ENCODE peak calls at places on chromosomes 12 and 14, in seven cellular contexts. R is omental fat pad, M is pancreas, L is WERI-Rb-1, Q is RWPE1, Y is left lung, A is HFFc6. F is an unnamed sample.

GRCh38 chr12:107415834-107416233 is 269.8 kb upstream of the PWP1 start:
- DNase-seq in R (no peak), M (no peak), L (no peak), Q (peak), Y (no peak), A (peak), F (no peak)

GRCh38 chr14:80607430-80608200 is 333.9 kb downstream of the CEP128 start:
- DNase-seq in R (no peak), M (no peak), L (no peak), Q (no peak), Y (no peak), A (no peak), F (no peak)

GRCh38 chr12:97300921-97301320 is 161.7 kb upstream of the RMST start:
- DNase-seq in R (no peak), M (no peak), L (peak), Q (no peak), Y (no peak), A (no peak), F (no peak)

GRCh38 chr12:32864731-32865130 is 31.8 kb downstream of the PKP2 start:
- DNase-seq in R (no peak), M (no peak), L (no peak), Q (no peak), Y (no peak), A (no peak), F (no peak)

GRCh38 chr14:97517566-97518234 is 720.5 kb downstream of the VRK1 start:
- DNase-seq in R (no peak), M (no peak), L (no peak), Q (no peak), Y (no peak), A (no peak), F (no peak)

GRCh38 chr12:104747956-104748355 is 210.1 kb downstream of the SLC41A2 start:
- DNase-seq in R (no peak), M (no peak), L (peak), Q (no peak), Y (no peak), A (no peak), F (no peak)

GRCh38 chr14:66311935-66312334 is 174.2 kb upstream of the CCDC196 start:
- DNase-seq in R (no peak), M (no peak), L (no peak), Q (no peak), Y (no peak), A (no peak), F (no peak)

GRCh38 chr12:114955414-114956014 is 271.5 kb upstream of the TBX3 start:
- DNase-seq in R (no peak), M (no peak), L (no peak), Q (no peak), Y (no peak), A (no peak), F (no peak)

GRCh38 chr12:106074706-106075392 is 63.9 kb downstream of the NUAK1 start:
- DNase-seq in R (no peak), M (no peak), L (no peak), Q (no peak), Y (no peak), A (peak), F (no peak)

GRCh38 chr14:92986254-92987147 is 63.6 kb downstream of the CHGA start:
- DNase-seq in R (no peak), M (peak), L (no peak), Q (no peak), Y (no peak), A (peak), F (peak)

GRCh38 chr14:101600336-101600890 is 39.1 kb downstream of the DIO3 start:
- DNase-seq in R (no peak), M (peak), L (no peak), Q (no peak), Y (no peak), A (no peak), F (no peak)

GRCh38 chr12:93252221-93252620 is 125.5 kb upstream of the NUDT4 start:
- DNase-seq in R (no peak), M (no peak), L (no peak), Q (no peak), Y (no peak), A (no peak), F (no peak)
- TF ChIP-seq CTCF in R (no peak), M (no peak), L (no peak), Q (no peak), Y (no peak), A (no peak), F (no peak)

GRCh38 chr14:52089208-52089607 is 20.3 kb upstream of the NID2 start:
- DNase-seq in R (no peak), M (no peak), L (no peak), Q (no peak), Y (no peak), A (no peak), F (no peak)
- TF ChIP-seq CTCF in R (no peak), M (no peak), L (no peak), Q (no peak), Y (no peak), A (no peak), F (no peak)

GRCh38 chr12:54683388-54683787 is 35.2 kb upstream of the DCD start:
- DNase-seq in R (no peak), M (no peak), L (no peak), Q (no peak), Y (no peak), A (no peak), F (no peak)
- TF ChIP-seq CTCF in R (no peak), M (no peak), L (no peak), Q (no peak), Y (no peak), A (no peak), F (no peak)

GRCh38 chr12:131827961-131828534 is at the start of gene MMP17:
- DNase-seq in R (no peak), M (no peak), L (peak), Q (no peak), Y (peak), A (no peak), F (peak)
- TF ChIP-seq CTCF in R (no peak), M (no peak), L (peak), Q (peak), Y (no peak), A (peak), F (no peak)

DNA sequence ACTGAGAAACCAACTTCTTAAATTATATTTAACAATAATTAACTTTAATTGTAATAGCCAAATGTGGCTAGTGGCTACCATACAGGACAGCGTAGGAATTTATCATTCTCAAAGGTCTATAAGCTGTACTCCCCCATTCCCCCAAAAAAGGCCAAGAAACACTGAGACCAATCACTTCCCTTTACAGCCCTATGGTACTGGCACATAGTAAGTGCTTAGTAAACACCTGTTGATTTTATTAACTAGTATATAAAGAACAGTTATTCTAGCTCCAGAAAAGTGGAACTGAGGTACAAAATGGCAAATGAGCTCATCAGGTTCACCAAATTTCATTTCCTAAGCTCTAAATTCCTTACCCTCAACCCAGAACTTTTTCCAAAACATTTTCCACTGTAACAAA is 6.1 kb upstream of the SRSF9 start:
- DNase-seq in R (no peak), M (no peak), L (no peak), Q (no peak), Y (no peak), A (no peak), F (no peak)
- TF ChIP-seq CTCF in R (no peak), M (no peak), L (no peak), Q (no peak), Y (no peak), A (no peak), F (no peak)

GRCh38 chr12:44876554-44877275 is 600 bp upstream of the NELL2 start:
- DNase-seq in R (peak), M (peak), L (peak), Q (no peak), Y (peak), A (no peak), F (peak)
- TF ChIP-seq CTCF in R (no peak), M (no peak), L (no peak), Q (no peak), Y (no peak), A (no peak), F (no peak)